ENCODE peak calls at places on chromosomes 6 and 20, in eight cellular contexts. One of them, this sample, is unnamed.

GRCh38 chr6:151413372-151414145 is 22.2 kb upstream of the ZBTB2 start:
- DNase-seq in foreskin melanocyte: no peak
- DNase-seq in T-helper 2 cell: peak
- DNase-seq in Ammon's horn: no peak
- DNase-seq in cardiac fibroblast: no peak
- DNase-seq in H9: no peak
- DNase-seq in naive thymus-derived CD4-positive, alpha-beta T cell: peak
- DNase-seq in aorta: no peak
- DNase-seq in this sample: no peak

GRCh38 chr6:90086517-90086916 is 192.2 kb downstream of the GJA10 start:
- DNase-seq in Ammon's horn: no peak
- DNase-seq in cardiac fibroblast: peak
- DNase-seq in T-helper 2 cell: no peak
- DNase-seq in H9: no peak
- DNase-seq in naive thymus-derived CD4-positive, alpha-beta T cell: no peak
- DNase-seq in aorta: no peak
- DNase-seq in foreskin melanocyte: no peak
- DNase-seq in this sample: peak

GRCh38 chr6:15473741-15474161 is 189.1 kb downstream of the DTNBP1 start:
- DNase-seq in H9: no peak
- DNase-seq in aorta: no peak
- DNase-seq in cardiac fibroblast: peak
- DNase-seq in naive thymus-derived CD4-positive, alpha-beta T cell: no peak
- DNase-seq in foreskin melanocyte: peak
- DNase-seq in T-helper 2 cell: no peak
- DNase-seq in Ammon's horn: no peak
- DNase-seq in this sample: no peak

GRCh38 chr6:149439626-149440025 is 39.6 kb downstream of the SUMO4 start:
- DNase-seq in aorta: no peak
- DNase-seq in H9: no peak
- DNase-seq in cardiac fibroblast: no peak
- DNase-seq in naive thymus-derived CD4-positive, alpha-beta T cell: no peak
- DNase-seq in Ammon's horn: no peak
- DNase-seq in foreskin melanocyte: no peak
- DNase-seq in T-helper 2 cell: no peak
- DNase-seq in this sample: no peak

GRCh38 chr6:24827162-24827561 is 28.4 kb upstream of the ARMH2 start:
- DNase-seq in aorta: no peak
- DNase-seq in H9: no peak
- DNase-seq in Ammon's horn: no peak
- DNase-seq in cardiac fibroblast: no peak
- DNase-seq in foreskin melanocyte: no peak
- DNase-seq in T-helper 2 cell: no peak
- DNase-seq in naive thymus-derived CD4-positive, alpha-beta T cell: no peak
- DNase-seq in this sample: no peak

GRCh38 chr20:5774438-5774837 is 24.2 kb downstream of the SHLD1 start:
- DNase-seq in cardiac fibroblast: no peak
- DNase-seq in foreskin melanocyte: no peak
- DNase-seq in T-helper 2 cell: no peak
- DNase-seq in H9: no peak
- DNase-seq in naive thymus-derived CD4-positive, alpha-beta T cell: no peak
- DNase-seq in Ammon's horn: no peak
- DNase-seq in aorta: no peak
- DNase-seq in this sample: no peak

GRCh38 chr6:99241905-99242534 is 107.5 kb downstream of the FAXC start:
- DNase-seq in Ammon's horn: peak
- DNase-seq in T-helper 2 cell: no peak
- DNase-seq in foreskin melanocyte: peak
- DNase-seq in cardiac fibroblast: peak
- DNase-seq in H9: peak
- DNase-seq in aorta: no peak
- DNase-seq in naive thymus-derived CD4-positive, alpha-beta T cell: no peak
- DNase-seq in this sample: peak

GRCh38 chr6:42140756-42141602 is 1.4 kb downstream of the C6orf132 start:
- DNase-seq in naive thymus-derived CD4-positive, alpha-beta T cell: no peak
- DNase-seq in T-helper 2 cell: no peak
- DNase-seq in cardiac fibroblast: no peak
- DNase-seq in Ammon's horn: no peak
- DNase-seq in H9: no peak
- DNase-seq in aorta: no peak
- DNase-seq in foreskin melanocyte: no peak
- DNase-seq in this sample: no peak

GRCh38 chr6:77362055-77362454 is 101.2 kb downstream of the HTR1B start:
- DNase-seq in cardiac fibroblast: no peak
- DNase-seq in aorta: no peak
- DNase-seq in H9: no peak
- DNase-seq in foreskin melanocyte: no peak
- DNase-seq in Ammon's horn: no peak
- DNase-seq in naive thymus-derived CD4-positive, alpha-beta T cell: no peak
- DNase-seq in T-helper 2 cell: no peak
- DNase-seq in this sample: no peak

GRCh38 chr20:24452498-24453133 is 16.8 kb upstream of the SYNDIG1 start:
- DNase-seq in aorta: no peak
- DNase-seq in T-helper 2 cell: no peak
- DNase-seq in naive thymus-derived CD4-positive, alpha-beta T cell: no peak
- DNase-seq in H9: no peak
- DNase-seq in Ammon's horn: no peak
- DNase-seq in cardiac fibroblast: no peak
- DNase-seq in foreskin melanocyte: no peak
- DNase-seq in this sample: no peak

GRCh38 chr20:21202284-21202683 is 76.4 kb downstream of the KIZ start:
- DNase-seq in cardiac fibroblast: peak
- DNase-seq in foreskin melanocyte: peak
- DNase-seq in Ammon's horn: no peak
- DNase-seq in H9: no peak
- DNase-seq in naive thymus-derived CD4-positive, alpha-beta T cell: no peak
- DNase-seq in aorta: no peak
- DNase-seq in T-helper 2 cell: no peak
- DNase-seq in this sample: no peak

GRCh38 chr20:6490849-6491248 is 276.6 kb upstream of the BMP2 start:
- DNase-seq in foreskin melanocyte: no peak
- DNase-seq in T-helper 2 cell: no peak
- DNase-seq in naive thymus-derived CD4-positive, alpha-beta T cell: no peak
- DNase-seq in Ammon's horn: no peak
- DNase-seq in H9: no peak
- DNase-seq in cardiac fibroblast: no peak
- DNase-seq in aorta: no peak
- DNase-seq in this sample: no peak

GRCh38 chr6:135853227-135853626 is 1.7 kb downstream of the PDE7B start:
- DNase-seq in H9: no peak
- DNase-seq in T-helper 2 cell: peak
- DNase-seq in foreskin melanocyte: peak
- DNase-seq in naive thymus-derived CD4-positive, alpha-beta T cell: peak
- DNase-seq in Ammon's horn: peak
- DNase-seq in cardiac fibroblast: peak
- DNase-seq in aorta: no peak
- DNase-seq in this sample: no peak

GRCh38 chr20:63097336-63097831 is 90.6 kb upstream of the BHLHE23 start:
- DNase-seq in H9: peak
- DNase-seq in cardiac fibroblast: no peak
- DNase-seq in T-helper 2 cell: no peak
- DNase-seq in aorta: peak
- DNase-seq in Ammon's horn: no peak
- DNase-seq in foreskin melanocyte: no peak
- DNase-seq in naive thymus-derived CD4-positive, alpha-beta T cell: no peak
- DNase-seq in this sample: no peak

GRCh38 chr6:35019171-35019570 is 122.0 kb downstream of the TCP11 start:
- DNase-seq in aorta: no peak
- DNase-seq in T-helper 2 cell: no peak
- DNase-seq in Ammon's horn: no peak
- DNase-seq in cardiac fibroblast: no peak
- DNase-seq in H9: no peak
- DNase-seq in naive thymus-derived CD4-positive, alpha-beta T cell: no peak
- DNase-seq in foreskin melanocyte: no peak
- DNase-seq in this sample: no peak

GRCh38 chr6:48144024-48144423 is 33.0 kb upstream of the PTCHD4 start:
- DNase-seq in naive thymus-derived CD4-positive, alpha-beta T cell: no peak
- DNase-seq in Ammon's horn: no peak
- DNase-seq in T-helper 2 cell: no peak
- DNase-seq in cardiac fibroblast: no peak
- DNase-seq in aorta: no peak
- DNase-seq in foreskin melanocyte: no peak
- DNase-seq in H9: no peak
- DNase-seq in this sample: no peak

GRCh38 chr6:98657764-98658163 is 176.6 kb upstream of the POU3F2 start:
- DNase-seq in H9: no peak
- DNase-seq in aorta: no peak
- DNase-seq in T-helper 2 cell: peak
- DNase-seq in foreskin melanocyte: peak
- DNase-seq in cardiac fibroblast: peak
- DNase-seq in naive thymus-derived CD4-positive, alpha-beta T cell: no peak
- DNase-seq in Ammon's horn: no peak
- DNase-seq in this sample: no peak

GRCh38 chr6:33297956-33298772 is 578 bp downstream of the RGL2 start:
- DNase-seq in Ammon's horn: peak
- DNase-seq in H9: peak
- DNase-seq in foreskin melanocyte: peak
- DNase-seq in aorta: peak
- DNase-seq in T-helper 2 cell: peak
- DNase-seq in cardiac fibroblast: peak
- DNase-seq in naive thymus-derived CD4-positive, alpha-beta T cell: peak
- DNase-seq in this sample: peak

GRCh38 chr6:150254671-150255228 is 111.9 kb downstream of the PPP1R14C start:
- DNase-seq in Ammon's horn: no peak
- DNase-seq in foreskin melanocyte: no peak
- DNase-seq in aorta: no peak
- DNase-seq in T-helper 2 cell: no peak
- DNase-seq in H9: no peak
- DNase-seq in cardiac fibroblast: peak
- DNase-seq in naive thymus-derived CD4-positive, alpha-beta T cell: no peak
- DNase-seq in this sample: no peak

GRCh38 chr6:161748535-161749386 is 474.9 kb upstream of the AGPAT4 start:
- DNase-seq in cardiac fibroblast: peak
- DNase-seq in H9: peak
- DNase-seq in aorta: no peak
- DNase-seq in foreskin melanocyte: peak
- DNase-seq in naive thymus-derived CD4-positive, alpha-beta T cell: no peak
- DNase-seq in T-helper 2 cell: peak
- DNase-seq in Ammon's horn: peak
- DNase-seq in this sample: peak

This sample was measured in ELF-1.